ENCODE peak calls at places on chromosome 10, in seven cellular contexts. X is fibroblast of lung; S is foreskin melanocyte; Y is activated CD4-positive, alpha-beta T cell treated with anti-CD3 and anti-CD28 coated beads, Interleukin-2, amount 10 ng/mL, durations not matched to agents 24 days and 14 days; D is LoVo; P is ELR; U is stimulated activated naive CD4-positive, alpha-beta T cell. B is an unnamed sample.

GRCh38 chr10:34658934-34659333 is 156.2 kb downstream of the PARD3 start:
- DNase-seq in S (no peak), U (no peak), P (no peak), D (no peak), X (no peak), Y (no peak), B (no peak)

GRCh38 chr10:71818674-71819260 is 32.3 kb downstream of the PSAP start:
- DNase-seq in D (no peak), S (no peak), U (no peak), Y (no peak), P (no peak), X (no peak), B (no peak)

GRCh38 chr10:80487791-80488538 is 33.9 kb downstream of the TSPAN14 start:
- DNase-seq in P (no peak), D (no peak), X (no peak), Y (peak), U (peak), S (no peak), B (peak)

GRCh38 chr10:60377955-60378354 is 11.7 kb downstream of the ANK3 start:
- DNase-seq in P (peak), D (no peak), X (peak), S (no peak), Y (no peak), U (no peak), B (no peak)

GRCh38 chr10:72665925-72666324 is 26.0 kb upstream of the MCU start:
- DNase-seq in D (peak), S (no peak), X (peak), U (no peak), P (peak), Y (no peak), B (no peak)

GRCh38 chr10:88064608-88065383 is 201.4 kb downstream of the PTEN start:
- DNase-seq in Y (peak), U (peak), P (no peak), D (no peak), S (no peak), X (peak), B (peak)

GRCh38 chr10:114306116-114306973 is 67.3 kb downstream of the VWA2 start:
- DNase-seq in X (peak), D (peak), P (peak), Y (no peak), S (no peak), U (no peak), B (no peak)

GRCh38 chr10:107834706-107835105 is 670.2 kb upstream of the SORCS1 start:
- DNase-seq in S (no peak), D (no peak), Y (no peak), P (peak), U (no peak), X (no peak), B (no peak)

GRCh38 chr10:104766341-104766740 is 125.3 kb downstream of the SORCS3 start:
- DNase-seq in U (no peak), D (peak), X (peak), P (peak), S (peak), Y (no peak), B (no peak)

GRCh38 chr10:4981722-4982471 is 18.7 kb downstream of the AKR1C1 start:
- DNase-seq in X (peak), U (no peak), S (no peak), D (peak), Y (no peak), P (peak), B (peak)

GRCh38 chr10:92149261-92149660 is 141.6 kb downstream of the CPEB3 start:
- DNase-seq in X (no peak), S (no peak), P (no peak), D (no peak), U (no peak), Y (no peak), B (no peak)

GRCh38 chr10:89301231-89301630 is 615 bp upstream of the IFIT2 start:
- DNase-seq in D (no peak), S (peak), P (peak), Y (no peak), X (peak), U (no peak), B (peak)

GRCh38 chr10:97210576-97210975 is 24.8 kb upstream of the SLIT1 start:
- DNase-seq in Y (peak), S (peak), X (peak), P (peak), U (peak), D (peak), B (peak)

GRCh38 chr10:42732266-42732665 is 50.3 kb upstream of the BMS1 start:
- DNase-seq in U (no peak), D (no peak), Y (no peak), P (no peak), X (no peak), S (no peak), B (no peak)

GRCh38 chr10:28914721-28915120 is 237.4 kb downstream of the BAMBI start:
- DNase-seq in S (no peak), U (no peak), D (no peak), X (no peak), Y (no peak), P (peak), B (no peak)

GRCh38 chr10:52198540-52198939 is 115.5 kb upstream of the DKK1 start:
- DNase-seq in D (no peak), S (no peak), Y (no peak), X (peak), P (no peak), U (no peak), B (no peak)

GRCh38 chr10:121983828-121984227 is 5.1 kb upstream of the TACC2 start:
- DNase-seq in X (no peak), P (no peak), U (no peak), D (no peak), S (no peak), Y (no peak), B (no peak)

GRCh38 chr10:122044713-122045112 is 55.8 kb downstream of the TACC2 start:
- DNase-seq in Y (no peak), S (no peak), P (no peak), X (peak), U (no peak), D (no peak), B (no peak)